ENCODE peak calls at places on chromosomes 5 and 9, in four cellular contexts. B is HT1080, N is NCI-H1048, S is HFF-Myc. D is an unnamed sample.

GRCh38 chr5:154611341-154611767 is 133.3 kb upstream of the HAND1 start:
- DNase-seq in S (no peak), N (no peak), B (no peak), D (no peak)

GRCh38 chr9:104276709-104277245 is 182.7 kb downstream of the SMC2 start:
- DNase-seq in S (no peak), B (peak), N (no peak), D (no peak)

GRCh38 chr5:175658299-175659145 is 651 bp downstream of the HRH2 start:
- DNase-seq in S (no peak), B (no peak), N (no peak), D (no peak)

GRCh38 chr9:7671847-7672246 is 127.7 kb downstream of the DMAC1 start:
- DNase-seq in N (no peak), S (no peak), B (no peak), D (no peak)

GRCh38 chr9:134434896-134435506 is 108.7 kb downstream of the RXRA start:
- DNase-seq in N (peak), B (peak), S (peak), D (no peak)

GRCh38 chr5:72106922-72107873 is at the start of gene MAP1B:
- DNase-seq in S (no peak), B (peak), N (peak), D (peak)

GRCh38 chr5:37248387-37248969 is 698 bp downstream of the CPLANE1 start:
- DNase-seq in B (peak), N (no peak), S (no peak), D (no peak)

GRCh38 chr9:123267481-123268239 is 726 bp downstream of the STRBP start:
- DNase-seq in B (no peak), N (no peak), S (no peak), D (no peak)

GRCh38 chr5:95142145-95142544 is 142.7 kb downstream of the MCTP1 start:
- DNase-seq in B (no peak), N (no peak), S (no peak), D (no peak)

GRCh38 chr9:4315582-4316215 is 15.8 kb upstream of the GLIS3 start:
- DNase-seq in B (peak), S (no peak), N (peak), D (peak)

GRCh38 chr5:61532983-61533382 is 200.9 kb downstream of the ZSWIM6 start:
- DNase-seq in B (no peak), N (no peak), S (no peak), D (no peak)

GRCh38 chr5:77374686-77375085 is 117.4 kb downstream of the WDR41 start:
- DNase-seq in N (no peak), S (no peak), B (no peak), D (no peak)

GRCh38 chr5:135373747-135374515 is 25.1 kb downstream of the MACROH2A1 start:
- DNase-seq in S (no peak), B (no peak), N (no peak), D (no peak)

GRCh38 chr5:82356808-82357671 is 78.9 kb upstream of the RPS23 start:
- DNase-seq in S (peak), N (no peak), B (peak), D (no peak)

GRCh38 chr5:79932510-79933504 is 58.3 kb downstream of the MTX3 start:
- DNase-seq in B (no peak), S (peak), N (no peak), D (no peak)

GRCh38 chr9:78898239-78898638 is 601.3 kb downstream of the PSAT1 start:
- DNase-seq in B (no peak), S (no peak), N (no peak), D (no peak)

GRCh38 chr5:93594591-93595419 is 11.8 kb downstream of the NR2F1 start:
- DNase-seq in B (no peak), N (no peak), S (no peak), D (no peak)

GRCh38 chr9:137916540-137916939 is 39.0 kb downstream of the CACNA1B start:
- DNase-seq in B (no peak), S (no peak), N (no peak), D (no peak)

GRCh38 chr5:119315516-119315949 is 40.3 kb upstream of the TNFAIP8 start:
- DNase-seq in B (no peak), S (no peak), N (no peak), D (no peak)

GRCh38 chr5:138495351-138495750 is 30.1 kb downstream of the EGR1 start:
- DNase-seq in S (no peak), N (no peak), B (no peak), D (no peak)

GRCh38 chr5:104421431-104421830 is 858.8 kb upstream of the NUDT12 start:
- DNase-seq in B (no peak), S (no peak), N (no peak), D (no peak)

GRCh38 chr9:89404074-89404473 is 85.8 kb downstream of the SECISBP2 start:
- DNase-seq in N (no peak), S (no peak), B (no peak), D (no peak)

GRCh38 chr9:82957526-82958379 is 105.2 kb downstream of the RASEF start:
- DNase-seq in B (no peak), N (peak), S (no peak), D (no peak)

GRCh38 chr5:44320188-44320587 is 69.0 kb downstream of the FGF10 start:
- DNase-seq in B (no peak), S (no peak), N (no peak), D (no peak)

GRCh38 chr9:126790561-126790960 is 14.3 kb upstream of the ZBTB43 start:
- DNase-seq in N (no peak), S (no peak), B (no peak), D (no peak)

GRCh38 chr9:75087824-75088645 is at the start of the genes NMRK1 and OSTF1:
- DNase-seq in N (peak), B (peak), S (peak), D (peak)